ENCODE peak calls at places on chromosomes 5 and 9, in four cellular contexts. C is K562, G is GM12878, V is HepG2. X is an unnamed sample.

GRCh38 chr9:124015661-124016131 is 4.1 kb downstream of the LHX2 start:
- DNase-seq in C (no peak), G (no peak), V (no peak), X (peak; percentile 73)

GRCh38 chr9:112836394-112836793 is 54.3 kb downstream of the SLC46A2 start:
- DNase-seq in V (peak; percentile 75), C (no peak), G (no peak), X (peak; percentile 35)

GRCh38 chr5:167049043-167049663 is 1242.3 kb upstream of the WWC1 start:
- DNase-seq in G (no peak), C (peak; percentile 20), V (peak; percentile 21), X (peak; percentile 75)

GRCh38 chr9:110008663-110009062 is 199.3 kb downstream of the C9orf152 start:
- DNase-seq in V (no peak), G (no peak), C (peak; percentile 21), X (no peak)

GRCh38 chr5:150604010-150604409 is 36.5 kb upstream of the SYNPO start:
- DNase-seq in C (no peak), G (no peak), V (no peak), X (no peak)

GRCh38 chr5:147509710-147510651 is at the start of gene DPYSL3:
- DNase-seq in G (no peak), C (no peak), V (no peak), X (peak; percentile 90)

GRCh38 chr5:67494186-67494842 is 297.7 kb upstream of the CD180 start:
- DNase-seq in V (no peak), G (no peak), C (no peak), X (no peak)

GRCh38 chr9:99057665-99058625 is 47.0 kb upstream of the TGFBR1 start:
- DNase-seq in G (peak; percentile 64), C (peak; percentile 66), V (no peak), X (no peak)

GRCh38 chr9:88319936-88320747 is 68.1 kb upstream of the SPIN1 start:
- DNase-seq in V (no peak), C (no peak), G (no peak), X (no peak)

GRCh38 chr5:1338518-1339070 is 6.3 kb downstream of the CLPTM1L start:
- DNase-seq in G (no peak), C (no peak), V (no peak), X (no peak)

GRCh38 chr5:149563461-149563860 is 12.2 kb upstream of the CSNK1A1 start:
- DNase-seq in G (no peak), C (no peak), V (no peak), X (no peak)
- H3K36me3 ChIP-seq in G (no peaks in the 10 kb centered on the region), C (no peaks in the 10 kb centered on the region), V (no peaks in the 10 kb centered on the region), X (no peaks in the 10 kb centered on the region)

GRCh38 chr9:121484659-121485446 is 14.8 kb downstream of the GGTA1 start:
- DNase-seq in C (no peak), V (no peak), G (no peak), X (no peak)

GRCh38 chr9:121483473-121484031 is 16.1 kb downstream of the GGTA1 start:
- DNase-seq in V (no peak), C (no peak), G (no peak), X (no peak)

GRCh38 chr9:121485618-121486531 is 13.8 kb downstream of the GGTA1 start:
- DNase-seq in C (peak; percentile 25), G (no peak), V (no peak), X (no peak)

GRCh38 chr9:121478816-121479676 is 20.6 kb downstream of the GGTA1 start:
- DNase-seq in C (no peak), G (no peak), V (no peak), X (no peak)

DNA sequence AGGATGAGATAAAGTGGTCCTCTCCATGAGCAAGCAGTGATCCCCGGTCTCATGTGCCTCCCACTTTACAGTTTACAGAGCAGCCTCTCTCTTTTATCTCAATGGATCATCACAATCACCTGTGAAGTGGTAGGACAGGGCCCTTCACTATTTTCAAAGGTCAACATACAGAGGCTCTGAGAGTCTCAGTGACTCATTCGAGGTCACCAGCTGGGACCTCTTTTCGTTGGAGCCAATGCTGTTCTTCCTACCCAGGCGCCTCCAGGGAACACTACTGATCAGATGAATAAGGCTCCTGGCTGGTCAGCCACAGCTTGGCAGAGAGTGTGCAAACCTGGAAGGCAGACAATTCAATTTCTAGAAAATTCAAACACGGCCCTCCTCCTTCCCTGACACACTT is 16.6 kb downstream of the GGTA1 start:
- DNase-seq in V (peak; percentile 67), C (peak; percentile 27), G (no peak), X (no peak)
- TF ChIP-seq CREB1 in V (no peak), C (no peak), G (no peak), X (no peak)

GRCh38 chr9:116196806-116197205 is 43.2 kb downstream of the PAPPA start:
- DNase-seq in V (no peak), C (no peak), G (no peak), X (no peak)

GRCh38 chr9:116202219-116202912 is 48.8 kb downstream of the PAPPA start:
- DNase-seq in V (no peak), G (no peak), C (no peak), X (no peak)

GRCh38 chr9:116193636-116194035 is 40.0 kb downstream of the PAPPA start:
- DNase-seq in V (no peak), C (no peak), G (no peak), X (no peak)

GRCh38 chr9:116198344-116198743 is 44.8 kb downstream of the PAPPA start:
- DNase-seq in C (no peak), G (no peak), V (no peak), X (no peak)
- H3K36me3 ChIP-seq in C (no peaks in the 10 kb centered on the region), G (no peaks in the 10 kb centered on the region), V (no peaks in the 10 kb centered on the region), X (no peaks in the 10 kb centered on the region)

GRCh38 chr5:111999286-111999685 is 242.3 kb upstream of the NREP start:
- DNase-seq in G (no peak), V (no peak), C (no peak), X (no peak)

GRCh38 chr5:111996574-111996973 is 239.6 kb upstream of the NREP start:
- DNase-seq in C (no peak), G (no peak), V (no peak), X (no peak)

GRCh38 chr5:111998871-111999270 is 241.9 kb upstream of the NREP start:
- DNase-seq in V (no peak), G (no peak), C (no peak), X (no peak)

GRCh38 chr5:111995701-111996100 is 238.7 kb upstream of the NREP start:
- DNase-seq in V (no peak), G (no peak), C (no peak), X (no peak)

DNA sequence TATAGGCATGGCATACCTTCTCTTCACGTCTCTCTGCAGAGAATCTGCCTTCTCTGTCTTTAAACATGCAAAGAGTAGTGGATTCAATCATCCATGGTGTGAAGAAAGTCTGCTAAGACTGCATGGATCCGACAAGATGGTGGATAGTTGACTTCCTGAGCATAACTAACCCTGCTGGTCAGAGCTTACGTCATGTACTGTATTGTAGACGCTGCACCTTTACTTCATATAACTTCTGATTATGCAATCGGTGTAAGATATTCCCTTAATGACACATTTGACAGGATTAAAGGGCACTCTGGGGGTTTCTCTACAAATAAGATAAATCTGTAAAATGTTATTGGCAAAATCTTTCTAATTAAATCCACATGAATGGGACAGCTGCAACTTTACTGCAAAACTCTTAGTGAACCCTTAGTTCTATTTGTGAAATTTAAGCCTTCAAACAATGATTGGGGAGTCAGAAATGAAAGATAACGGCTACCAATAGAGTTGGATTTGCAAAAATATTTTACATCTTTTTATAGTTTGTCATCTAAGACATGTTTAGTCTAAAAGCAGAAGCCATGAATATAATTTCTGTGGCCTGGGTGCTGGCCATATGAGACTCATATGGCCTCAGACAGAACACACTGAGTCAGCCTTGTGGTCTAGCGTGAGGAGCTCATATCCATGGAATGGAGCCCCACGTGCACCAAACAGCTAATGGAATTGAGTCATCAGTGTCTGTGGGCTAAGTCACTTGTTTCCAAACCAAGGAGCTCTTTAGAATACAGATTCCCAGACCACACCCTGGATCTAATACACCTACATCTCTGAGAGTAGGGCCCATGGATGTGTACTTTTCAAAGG is 240.5 kb upstream of the NREP start:
- DNase-seq in V (no peak), C (no peak), G (no peak), X (no peak)
- TF ChIP-seq CREB1 in V (no peak), C (no peak), G (no peak), X (no peak)

X was measured in GM23338.